ENCODE peak calls at places on chromosomes 3 and 15, in six cellular contexts. Y is CD4-positive, alpha-beta T cell; C is WTC11; E is frontal cortex; O is stimulated activated CD4-positive, alpha-beta T cell treated with anti-CD3 and anti-CD28 coated beads, Interleukin-15, amount 100 ng/mL, for 1 hour; T is NCI-H2171. N is an unnamed sample.

GRCh38 chr3:194521514-194522260 is 34.9 kb upstream of the ATP13A3 start:
- DNase-seq in O (no peak), Y (no peak), T (no peak), C (no peak), E (no peak), N (no peak)

GRCh38 chr15:88385078-88385700 is 82.0 kb downstream of the MRPL46 start:
- DNase-seq in T (no peak), E (no peak), C (no peak), O (no peak), Y (no peak), N (no peak)

GRCh38 chr3:49422379-49423248 is at the start of gene AMT:
- DNase-seq in E (no peak), T (no peak), O (no peak), C (peak), Y (no peak), N (no peak)

GRCh38 chr3:25044762-25045161 is 383.3 kb upstream of the RARB start:
- DNase-seq in Y (no peak), O (no peak), T (no peak), E (no peak), C (no peak), N (no peak)

GRCh38 chr3:33145901-33146580 is 32.2 kb downstream of the CRTAP start:
- DNase-seq in E (no peak), C (no peak), Y (no peak), O (no peak), T (no peak), N (no peak)

GRCh38 chr3:52062499-52062898 is 6.1 kb upstream of the DUSP7 start:
- DNase-seq in T (no peak), Y (no peak), C (no peak), O (no peak), E (no peak), N (peak)

GRCh38 chr15:44087578-44088190 is 107.4 kb downstream of the FRMD5 start:
- DNase-seq in C (no peak), T (no peak), Y (no peak), O (no peak), E (no peak), N (peak)

GRCh38 chr15:68206711-68207151 is 1.6 kb upstream of the CALML4 start:
- DNase-seq in E (no peak), Y (no peak), O (no peak), T (no peak), C (no peak), N (no peak)

GRCh38 chr15:64808785-64809453 is 16.5 kb downstream of the PIF1 start:
- DNase-seq in T (no peak), O (no peak), Y (no peak), E (no peak), C (peak), N (no peak)

GRCh38 chr3:129616713-129617112 is 10.2 kb upstream of the PLXND1 start:
- DNase-seq in Y (no peak), O (no peak), T (no peak), C (no peak), E (no peak), N (no peak)

N was measured in AG09319.